ENCODE peak calls at places on chromosomes 6 and 20, in six cellular contexts. D is lung, A is tibial nerve, Q is SK-N-SH, B is mammary epithelial cell, O is PC-3. W is an unnamed sample. For H3K36me3 and H3K4me1, the result is how much of the 10 kb centered on the place peaks cover.

GRCh38 chr20:40986774-40987173 is 41.8 kb upstream of the TOP1 start:
- DNase-seq in D (no peak), A (no peak), Q (no peak), B (no peak), O (peak), W (no peak)

GRCh38 chr6:80003841-80004198 is 629 bp upstream of the TTK start:
- DNase-seq in D (no peak), A (peak), Q (peak), B (no peak), O (no peak), W (peak)

GRCh38 chr6:33787336-33787953 is 1.5 kb downstream of the LEMD2 start:
- DNase-seq in D (no peak), A (no peak), Q (no peak), B (no peak), O (peak), W (no peak)

GRCh38 chr6:169073311-169073710 is 180.3 kb downstream of the THBS2 start:
- DNase-seq in D (no peak), A (no peak), Q (no peak), B (no peak), O (no peak), W (no peak)

GRCh38 chr6:111715321-111715720 is 109.6 kb upstream of the TRAF3IP2 start:
- DNase-seq in D (no peak), A (no peak), Q (no peak), B (no peak), O (no peak), W (no peak)

GRCh38 chr20:38658879-38659612 is 57.4 kb downstream of the ARHGAP40 start:
- DNase-seq in D (no peak), A (no peak), Q (peak), B (peak), O (peak), W (no peak)

GRCh38 chr6:26607434-26608230 is 10.9 kb downstream of the ABT1 start:
- DNase-seq in D (peak), A (peak), Q (peak), B (peak), O (peak), W (no peak)

GRCh38 chr6:74091133-74091793 is 395.3 kb downstream of the CD109 start:
- DNase-seq in D (no peak), A (no peak), Q (peak), B (peak), O (peak), W (no peak)

GRCh38 chr20:12605751-12606150 is 403.0 kb upstream of the SPTLC3 start:
- DNase-seq in D (no peak), A (no peak), Q (no peak), B (no peak), O (no peak), W (no peak)

GRCh38 chr20:11032611-11033010 is 358.8 kb upstream of the JAG1 start:
- DNase-seq in D (no peak), A (no peak), Q (no peak), B (no peak), O (no peak), W (no peak)

GRCh38 chr6:41334482-41335023 is 855 bp upstream of the NCR2 start:
- DNase-seq in D (no peak), A (no peak), Q (peak), B (no peak), O (peak), W (no peak)

GRCh38 chr20:49838546-49838945 is 25.9 kb downstream of the SLC9A8 start:
- DNase-seq in D (no peak), A (no peak), Q (no peak), B (no peak), O (no peak), W (no peak)

GRCh38 chr6:45707188-45707587 is 308.5 kb downstream of the CLIC5 start:
- DNase-seq in D (no peak), A (no peak), Q (no peak), B (no peak), O (no peak), W (no peak)

GRCh38 chr6:82978362-82978945 is 87.2 kb downstream of the UBE3D start:
- DNase-seq in D (no peak), A (no peak), Q (no peak), B (no peak), O (peak), W (no peak)

GRCh38 chr20:41249371-41249770 is 68.2 kb downstream of the ZHX3 start:
- DNase-seq in D (no peak), A (peak), Q (no peak), B (peak), O (peak), W (no peak)

GRCh38 chr6:121647905-121648304 is 212.5 kb downstream of the GJA1 start:
- DNase-seq in D (no peak), A (no peak), Q (no peak), B (peak), O (no peak), W (no peak)

GRCh38 chr20:55667024-55667423 is 338.3 kb downstream of the CBLN4 start:
- DNase-seq in D (no peak), A (no peak), Q (no peak), B (no peak), O (no peak), W (no peak)

GRCh38 chr6:100512203-100512862 is 47.6 kb upstream of the SIM1 start:
- DNase-seq in D (no peak), A (no peak), Q (no peak), B (peak), O (peak), W (no peak)

GRCh38 chr20:9439806-9440205 is 74.6 kb upstream of the LAMP5 start:
- DNase-seq in D (no peak), A (no peak), Q (no peak), B (no peak), O (no peak), W (no peak)

GRCh38 chr6:159533568-159533967 is 159.5 kb downstream of the SOD2 start:
- DNase-seq in D (no peak), A (no peak), Q (no peak), B (no peak), O (no peak), W (no peak)

DNA sequence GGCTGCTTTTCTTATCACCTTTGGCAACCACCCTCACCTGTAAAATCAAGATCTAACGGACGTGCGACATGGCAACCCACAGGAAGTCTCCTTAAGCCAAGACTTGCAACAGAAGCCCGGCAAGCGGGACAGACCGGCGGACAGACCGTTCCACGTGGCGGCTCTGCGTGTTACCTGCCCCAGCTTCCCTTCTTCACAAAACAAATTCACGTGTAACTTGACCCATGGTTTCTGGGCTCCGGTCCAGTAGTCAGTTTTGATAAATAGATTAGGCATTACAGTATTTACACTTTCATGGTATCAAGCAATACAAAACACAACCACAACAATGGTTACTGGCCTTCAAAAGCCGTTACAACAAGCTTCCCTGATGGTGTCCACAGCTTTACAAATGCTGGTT is 133.8 kb downstream of the PRND start:
- DNase-seq in D (no peak), A (no peak), Q (no peak), B (no peak), O (no peak), W (no peak)
- H3K36me3 ChIP-seq in D (under half), A (under half), Q (under half), B (under half), O (under half), W (half or more)

GRCh38 chr6:131693384-131693783 is 7.8 kb downstream of the OR2A4 start:
- DNase-seq in D (no peak), A (no peak), Q (no peak), B (no peak), O (no peak), W (no peak)
- H3K4me1 ChIP-seq in D (under half), A (under half), Q (under half), B (under half), O (under half), W (under half)

DNA sequence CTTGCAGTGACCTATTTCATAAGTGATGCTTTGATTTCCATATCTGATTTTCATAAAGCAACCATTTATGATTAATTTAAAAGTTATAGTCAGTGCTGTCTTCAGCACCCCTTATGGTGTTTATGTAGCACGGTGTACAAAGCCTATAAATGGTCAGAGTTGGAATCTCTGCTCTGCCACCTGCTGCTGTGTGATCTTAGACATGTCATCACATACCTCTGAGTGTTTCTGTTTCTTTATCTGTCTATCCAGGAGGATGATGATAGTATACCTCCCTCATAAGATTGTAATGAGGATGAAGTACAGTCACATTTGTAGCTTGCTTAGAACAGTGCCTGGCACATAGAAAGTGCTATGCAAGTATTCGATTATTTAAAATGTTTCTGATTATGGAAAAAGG is 100.5 kb downstream of the SAMD3 start:
- DNase-seq in D (no peak), A (no peak), Q (no peak), B (no peak), O (no peak), W (no peak)
- H3K36me3 ChIP-seq in D (under half), A (under half), Q (under half), B (under half), O (under half), W (under half)

GRCh38 chr20:47574616-47575401 is 73.1 kb downstream of the NCOA3 start:
- DNase-seq in D (no peak), A (no peak), Q (peak), B (no peak), O (peak), W (no peak)
- H3K4me1 ChIP-seq in D (under half), A (under half), Q (under half), B (under half), O (under half), W (half or more)

GRCh38 chr6:163327165-163327880 is 87.2 kb upstream of the QKI start:
- DNase-seq in D (no peak), A (no peak), Q (no peak), B (no peak), O (no peak), W (no peak)
- H3K36me3 ChIP-seq in D (under half), A (under half), Q (under half), B (under half), O (under half), W (under half)

GRCh38 chr6:36679043-36679821 is 718 bp downstream of the CDKN1A start:
- DNase-seq in D (peak), A (peak), Q (peak), B (peak), O (peak), W (peak)
- H3K4me1 ChIP-seq in D (under half), A (under half), Q (under half), B (half or more), O (under half), W (half or more)

GRCh38 chr20:31567380-31567720 is 37.7 kb upstream of the ID1 start:
- DNase-seq in D (no peak), A (no peak), Q (no peak), B (no peak), O (no peak), W (no peak)
- H3K36me3 ChIP-seq in D (under half), A (under half), Q (under half), B (under half), O (under half), W (half or more)

DNA sequence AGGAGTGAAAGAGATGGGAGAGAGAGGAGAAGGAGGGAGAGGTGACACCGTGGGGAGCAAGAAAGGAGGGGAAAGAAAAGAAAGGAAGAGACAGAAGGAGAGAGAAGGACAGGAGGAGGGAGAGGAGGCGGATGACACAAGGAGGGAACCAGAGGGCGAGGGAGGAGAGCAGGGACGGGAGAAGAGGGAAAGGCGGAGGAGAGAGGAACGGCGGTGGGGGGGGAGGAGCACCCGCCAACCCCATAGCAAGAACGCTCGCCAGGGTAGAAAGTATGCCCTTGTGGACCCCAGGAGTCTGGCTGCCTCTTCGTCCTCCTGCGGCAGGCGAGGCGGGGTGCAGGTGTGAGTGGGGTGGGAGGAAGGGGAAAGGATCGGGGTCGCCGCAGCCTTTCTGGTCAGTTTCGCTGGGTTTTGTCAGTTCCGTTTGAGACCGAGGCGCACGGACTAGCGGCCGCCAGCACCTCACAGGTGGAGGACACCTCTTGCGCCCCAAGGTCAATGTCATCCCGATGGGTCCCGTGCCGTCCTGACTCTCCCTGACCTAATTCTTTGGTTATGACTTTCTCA is 4.4 kb upstream of the INSM1 start:
- DNase-seq in D (no peak), A (no peak), Q (no peak), B (no peak), O (no peak), W (no peak)
- H3K4me1 ChIP-seq in D (under half), A (under half), Q (under half), B (under half), O (under half), W (under half)